ENCODE peak calls at places on chromosomes 2 and 18, in eight cellular contexts. B is activated CD4-positive, CD25-positive, alpha-beta regulatory T cell; W is stimulated activated CD8-positive, alpha-beta memory T cell treated with anti-CD3 and anti-CD28 coated beads, Interleukin-4, amount 100 ng/mL, for 4 hours; P is NCI-H1092; K is HS-5; L is stimulated activated CD4-positive, alpha-beta T cell treated with anti-CD3 and anti-CD28 coated beads, Interleukin-15, amount 100 ng/mL, for 24 hours; H is B cell; M is HFF-Myc. F is an unnamed sample.

GRCh38 chr2:135980450-135981080 is 4.9 kb downstream of the DARS1 start:
- DNase-seq in B (no peak), W (no peak), P (no peak), K (no peak), L (no peak), H (peak), M (no peak), F (no peak)

GRCh38 chr18:30160124-30160523 is 882.4 kb downstream of the DSC3 start:
- DNase-seq in B (no peak), W (no peak), P (no peak), K (no peak), L (no peak), H (no peak), M (no peak), F (no peak)

GRCh38 chr18:72342933-72343332 is 201.2 kb downstream of the CBLN2 start:
- DNase-seq in B (no peak), W (no peak), P (no peak), K (peak), L (no peak), H (no peak), M (no peak), F (no peak)

GRCh38 chr2:128690869-128691268 is 372.2 kb upstream of the HS6ST1 start:
- DNase-seq in B (no peak), W (no peak), P (no peak), K (no peak), L (no peak), H (no peak), M (no peak), F (no peak)

GRCh38 chr2:163553601-163554000 is 182.2 kb downstream of the FIGN start:
- DNase-seq in B (no peak), W (no peak), P (no peak), K (no peak), L (no peak), H (no peak), M (peak), F (no peak)

GRCh38 chr18:22074343-22075070 is 94.9 kb upstream of the GATA6 start:
- DNase-seq in B (no peak), W (no peak), P (no peak), K (no peak), L (no peak), H (no peak), M (no peak), F (no peak)

GRCh38 chr18:23542471-23542870 is 39.2 kb downstream of the RMC1 start:
- DNase-seq in B (no peak), W (no peak), P (no peak), K (no peak), L (no peak), H (no peak), M (no peak), F (no peak)

GRCh38 chr2:51638811-51639210 is 606.9 kb upstream of the NRXN1 start:
- DNase-seq in B (no peak), W (no peak), P (no peak), K (no peak), L (no peak), H (no peak), M (no peak), F (no peak)

GRCh38 chr2:142954488-142954887 is 77.0 kb downstream of the KYNU start:
- DNase-seq in B (no peak), W (no peak), P (no peak), K (no peak), L (no peak), H (no peak), M (no peak), F (no peak)

GRCh38 chr2:236747426-236747825 is 177.8 kb downstream of the ACKR3 start:
- DNase-seq in B (no peak), W (no peak), P (no peak), K (no peak), L (no peak), H (no peak), M (no peak), F (no peak)

GRCh38 chr2:166134252-166135151 is 6.7 kb upstream of the SCN1A start:
- DNase-seq in B (no peak), W (no peak), P (no peak), K (no peak), L (no peak), H (no peak), M (no peak), F (no peak)

GRCh38 chr2:112189001-112189556 is 50.9 kb downstream of the FBLN7 start:
- DNase-seq in B (no peak), W (no peak), P (no peak), K (no peak), L (peak), H (no peak), M (no peak), F (no peak)

GRCh38 chr2:177604291-177605065 is 211.9 kb downstream of the AGPS start:
- DNase-seq in B (no peak), W (no peak), P (no peak), K (peak), L (no peak), H (peak), M (peak), F (no peak)

GRCh38 chr2:194100201-194100600 is 1556.8 kb upstream of the SLC39A10 start:
- DNase-seq in B (no peak), W (no peak), P (no peak), K (no peak), L (no peak), H (no peak), M (no peak), F (no peak)

GRCh38 chr2:208929894-208930427 is 493.9 kb upstream of the MAP2 start:
- DNase-seq in B (no peak), W (no peak), P (no peak), K (no peak), L (no peak), H (no peak), M (no peak), F (no peak)

GRCh38 chr2:28463893-28464292 is 32.0 kb upstream of the PLB1 start:
- DNase-seq in B (no peak), W (no peak), P (no peak), K (no peak), L (no peak), H (no peak), M (no peak), F (no peak)

GRCh38 chr2:132815522-132815921 is 145.5 kb upstream of the LYPD1 start:
- DNase-seq in B (no peak), W (no peak), P (no peak), K (peak), L (no peak), H (no peak), M (no peak), F (no peak)

GRCh38 chr2:100809486-100809885 is 10.5 kb upstream of the NPAS2 start:
- DNase-seq in B (no peak), W (no peak), P (no peak), K (no peak), L (no peak), H (no peak), M (no peak), F (no peak)